ENCODE peak calls at places on chromosomes 4 and X, in five cellular contexts. U, N, S, E and Y are unnamed samples.

GRCh38 chrX:73855546-73855945 is 292.5 kb downstream of the CHIC1 start:
- DNase-seq in U (peak; percentile 28), N (peak; percentile 73), S (peak; percentile 60), E (peak; percentile 80), Y (peak; percentile 75)

GRCh38 chr4:153570228-153570973 is 104.2 kb downstream of the TMEM131L start:
- DNase-seq in U (no peak), N (no peak), S (peak; percentile 67), E (no peak), Y (no peak)

GRCh38 chr4:8844976-8845690 is 26.5 kb downstream of the HMX1 start:
- DNase-seq in U (no peak), N (no peak), S (no peak), E (no peak), Y (no peak)

GRCh38 chr4:1379801-1380331 is 26.4 kb downstream of the NKX1-1 start:
- DNase-seq in U (no peak), N (no peak), S (no peak), E (no peak), Y (no peak)

GRCh38 chr4:1997712-1998111 is 11.1 kb downstream of the NELFA start:
- DNase-seq in U (no peak), N (no peak), S (no peak), E (no peak), Y (no peak)

GRCh38 chrX:68186552-68187262 is 246.6 kb downstream of the OPHN1 start:
- DNase-seq in U (no peak), N (no peak), S (no peak), E (no peak), Y (peak; percentile 30)

GRCh38 chr4:176656108-176656507 is 136.6 kb downstream of the VEGFC start:
- DNase-seq in U (no peak), N (no peak), S (no peak), E (no peak), Y (peak; percentile 32)

GRCh38 chrX:151488677-151489076 is 74.8 kb upstream of the PASD1 start:
- DNase-seq in U (peak; percentile 4), N (peak; percentile 9), S (peak; percentile 2), E (no peak), Y (peak; percentile 13)

GRCh38 chrX:15619053-15619772 is 18.5 kb upstream of the ACE2 start:
- DNase-seq in U (peak; percentile 76), N (no peak), S (no peak), E (peak; percentile 78), Y (peak; percentile 10)

GRCh38 chrX:19875051-19875432 is 12.4 kb downstream of the SH3KBP1 start:
- DNase-seq in U (peak; percentile 57), N (no peak), S (no peak), E (no peak), Y (peak; percentile 69)

GRCh38 chr4:169263791-169264392 is 6.9 kb downstream of the SH3RF1 start:
- DNase-seq in U (no peak), N (no peak), S (no peak), E (no peak), Y (no peak)

GRCh38 chr4:77833158-77833724 is 14.1 kb upstream of the CNOT6L start:
- DNase-seq in U (no peak), N (no peak), S (no peak), E (no peak), Y (no peak)

GRCh38 chr4:28334221-28334620 is 1473.6 kb downstream of the STIM2 start:
- DNase-seq in U (no peak), N (no peak), S (no peak), E (no peak), Y (no peak)

GRCh38 chr4:65437102-65437501 is 233.2 kb downstream of the EPHA5 start:
- DNase-seq in U (no peak), N (no peak), S (no peak), E (peak; percentile 20), Y (no peak)

GRCh38 chrX:42505057-42505456 is 272.9 kb downstream of the PPP1R2C start:
- DNase-seq in U (no peak), N (no peak), S (no peak), E (no peak), Y (no peak)

GRCh38 chr4:123547167-123547817 is 150.7 kb downstream of the SPRY1 start:
- DNase-seq in U (no peak), N (peak; percentile 79), S (no peak), E (peak; percentile 76), Y (no peak)

GRCh38 chr4:67542076-67542475 is 3.2 kb downstream of the CENPC start:
- DNase-seq in U (no peak), N (no peak), S (no peak), E (no peak), Y (no peak)

GRCh38 chrX:150635952-150636351 is 57.2 kb upstream of the MTMR1 start:
- DNase-seq in U (no peak), N (no peak), S (no peak), E (no peak), Y (peak; percentile 90)

GRCh38 chr4:6761540-6762243 is 20.8 kb upstream of the KIAA0232 start:
- DNase-seq in U (no peak), N (no peak), S (no peak), E (no peak), Y (peak; percentile 45)

GRCh38 chrX:102711872-102712215 is 404 bp upstream of the GPRASP2 start:
- DNase-seq in U (no peak), N (no peak), S (no peak), E (no peak), Y (no peak)

GRCh38 chrX:16479206-16479869 is 170.6 kb upstream of the S100G start:
- DNase-seq in U (no peak), N (no peak), S (no peak), E (peak; percentile 34), Y (peak; percentile 68)

GRCh38 chr4:140014284-140014683 is 139.7 kb downstream of the MAML3 start:
- DNase-seq in U (no peak), N (no peak), S (no peak), E (no peak), Y (no peak)

GRCh38 chr4:159966741-159967140 is 863.9 kb downstream of the RAPGEF2 start:
- DNase-seq in U (no peak), N (no peak), S (no peak), E (no peak), Y (no peak)

GRCh38 chr4:105509291-105509690 is 35.4 kb upstream of the PPA2 start:
- DNase-seq in U (no peak), N (no peak), S (no peak), E (no peak), Y (no peak)

DNA sequence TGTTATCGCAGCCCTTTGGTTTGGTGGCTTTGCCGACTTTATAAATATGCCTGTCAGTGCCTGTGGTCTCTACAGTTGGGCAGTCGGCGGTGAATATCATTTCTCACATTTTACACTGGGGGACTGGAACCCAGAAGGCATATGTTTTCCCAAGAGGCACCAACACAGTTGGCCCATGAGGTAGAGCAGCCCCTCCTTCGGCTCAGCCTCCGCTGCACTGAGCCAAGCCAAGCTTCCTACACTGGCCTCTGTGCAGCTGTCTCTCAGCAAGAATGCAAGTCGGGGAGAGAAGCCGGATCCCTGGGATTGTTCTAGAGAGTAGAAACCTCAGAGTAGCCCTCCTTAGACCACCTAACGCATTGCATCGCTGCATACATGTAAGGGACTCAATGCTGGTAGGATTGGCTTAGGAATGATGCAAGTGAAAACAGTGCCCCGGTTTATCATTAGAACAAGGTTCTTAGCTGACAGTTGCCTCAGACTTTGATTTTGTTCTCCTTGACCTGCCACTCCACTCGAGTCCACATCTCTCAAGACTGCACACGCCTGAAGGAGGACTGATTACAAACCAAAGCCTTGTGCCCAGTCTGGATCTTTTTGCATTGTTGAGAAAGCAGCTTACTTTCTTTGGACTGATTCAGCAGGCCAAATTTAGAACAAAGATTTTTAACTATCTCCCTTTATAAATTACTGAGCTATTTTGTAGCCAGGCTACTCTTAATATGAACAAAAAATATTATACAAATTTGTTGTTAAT is 125.4 kb downstream of the PTTG2 start:
- DNase-seq in U (no peak), N (peak; percentile 20), S (no peak), E (no peak), Y (peak; percentile 47)
- H3K4me1 ChIP-seq in U (no peaks in the 10 kb centered on the region), N (peaks cover 12% of the 10 kb centered on the region), S (no peaks in the 10 kb centered on the region), E (peaks cover 63% of the 10 kb centered on the region), Y (peaks cover 45% of the 10 kb centered on the region)

DNA sequence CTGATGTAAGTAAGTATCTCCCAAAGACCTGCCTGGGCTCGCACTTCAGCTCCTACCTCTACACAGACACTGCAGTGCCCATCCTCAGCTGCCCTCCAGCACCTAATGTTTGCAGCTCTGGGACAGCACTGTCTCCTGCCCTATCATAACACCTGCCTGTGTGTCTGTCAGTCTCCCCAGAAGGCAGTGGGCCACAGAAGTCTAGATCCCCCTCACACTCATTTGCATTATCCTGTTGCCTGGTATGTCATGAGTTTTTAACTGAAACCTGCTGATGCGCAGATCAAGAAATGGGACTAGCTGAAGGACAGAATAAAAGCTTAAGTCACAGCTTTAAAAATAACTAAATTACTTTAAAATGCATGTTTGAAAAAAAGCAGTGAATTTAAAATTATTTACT is 43.0 kb downstream of the LRP2BP start:
- DNase-seq in U (no peak), N (no peak), S (peak; percentile 8), E (no peak), Y (no peak)
- H3K36me3 ChIP-seq in U (no peaks in the 10 kb centered on the region), N (peaks cover 8% of the 10 kb centered on the region), S (peaks cover 69% of the 10 kb centered on the region), E (no peaks in the 10 kb centered on the region), Y (peaks cover 15% of the 10 kb centered on the region)

GRCh38 chrX:121571333-121571732 is 523.9 kb downstream of the GLUD2 start:
- DNase-seq in U (no peak), N (no peak), S (peak; percentile 0), E (no peak), Y (no peak)

GRCh38 chrX:121569609-121570008 is 522.2 kb downstream of the GLUD2 start:
- DNase-seq in U (no peak), N (no peak), S (peak; percentile 7), E (no peak), Y (no peak)

DNA sequence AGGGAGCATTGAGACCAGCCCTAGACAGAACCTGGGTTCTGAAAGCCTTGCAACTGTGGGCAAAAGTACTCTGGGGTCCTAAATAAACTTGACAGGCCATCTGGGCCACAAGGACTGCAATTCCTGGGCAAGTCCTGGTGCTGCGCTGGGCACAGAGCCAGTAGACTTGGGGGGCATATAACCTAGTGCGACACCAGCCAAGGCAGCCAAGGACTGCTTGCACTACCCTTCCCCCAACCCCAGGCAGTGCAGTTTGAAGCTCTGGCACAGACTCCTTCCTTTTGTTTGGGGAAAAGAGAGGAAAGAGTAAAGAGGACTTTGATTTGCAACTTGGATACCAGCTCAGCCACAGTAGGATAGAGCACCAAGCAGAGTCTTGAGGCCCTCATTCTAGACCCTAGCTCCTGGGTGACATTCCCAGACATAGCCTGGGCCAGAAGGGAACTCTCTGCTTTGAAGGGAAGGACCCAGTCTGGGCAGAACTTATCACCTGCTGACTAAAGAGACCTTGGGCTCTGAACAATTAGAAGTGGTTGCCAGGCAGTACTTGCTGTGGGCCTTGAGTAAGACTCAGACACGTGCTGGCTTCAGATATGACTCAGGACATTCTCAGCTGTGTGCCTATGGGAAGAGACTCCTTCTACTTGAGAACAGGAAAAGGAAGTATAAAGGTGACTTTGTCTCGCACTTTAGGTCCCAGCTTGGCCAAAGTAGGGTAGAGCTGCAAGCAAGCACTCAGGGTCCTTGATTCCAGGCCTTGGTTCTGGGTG is 522.8 kb downstream of the GLUD2 start:
- DNase-seq in U (no peak), N (no peak), S (no peak), E (no peak), Y (peak; percentile 7)
- TF ChIP-seq EZH2phosphoT487 in U (no peak), N (no peak), S (no peak), E (no peak), Y (no peak)

GRCh38 chr4:59971952-59972351 is 1228.2 kb upstream of the ADGRL3 start:
- DNase-seq in U (no peak), N (no peak), S (no peak), E (no peak), Y (no peak)

GRCh38 chr4:59969909-59970308 is 1230.2 kb upstream of the ADGRL3 start:
- DNase-seq in U (no peak), N (no peak), S (no peak), E (no peak), Y (no peak)

GRCh38 chr4:59968796-59969195 is 1231.3 kb upstream of the ADGRL3 start:
- DNase-seq in U (no peak), N (no peak), S (no peak), E (no peak), Y (no peak)

GRCh38 chr4:59979061-59979460 is 1221.1 kb upstream of the ADGRL3 start:
- DNase-seq in U (no peak), N (no peak), S (no peak), E (no peak), Y (no peak)

GRCh38 chr4:59973496-59973895 is 1226.6 kb upstream of the ADGRL3 start:
- DNase-seq in U (no peak), N (no peak), S (no peak), E (no peak), Y (no peak)
- H3K4me1 ChIP-seq in U (no peaks in the 10 kb centered on the region), N (peaks cover 7% of the 10 kb centered on the region), S (no peaks in the 10 kb centered on the region), E (no peaks in the 10 kb centered on the region), Y (no peaks in the 10 kb centered on the region)